ENCODE peak calls at places on chromosome 3, in four cellular contexts. G, Q, N and D are unnamed samples.

GRCh38 chr3:116001063-116001765 is 377.9 kb downstream of the GAP43 start:
- DNase-seq in N (no peak), G (no peak), Q (no peak), D (no peak)

GRCh38 chr3:169243122-169243521 is 420.4 kb downstream of the MECOM start:
- DNase-seq in G (no peak), Q (no peak), N (no peak), D (no peak)

GRCh38 chr3:182972387-182972786 is 8.0 kb downstream of the DCUN1D1 start:
- DNase-seq in Q (no peak), N (no peak), G (no peak), D (no peak)

GRCh38 chr3:107412376-107412775 is 35.1 kb downstream of the CCDC54 start:
- DNase-seq in G (no peak), N (no peak), Q (no peak), D (no peak)

GRCh38 chr3:64152100-64152499 is 73.2 kb downstream of the PRICKLE2 start:
- DNase-seq in G (peak; percentile 60), N (no peak), Q (no peak), D (no peak)

GRCh38 chr3:144142151-144142855 is 170.7 kb downstream of the DIPK2A start:
- DNase-seq in N (no peak), Q (no peak), G (peak; percentile 21), D (no peak)

GRCh38 chr3:188573929-188574317 is 420.0 kb downstream of the LPP start:
- DNase-seq in G (no peak), Q (no peak), N (no peak), D (no peak)

GRCh38 chr3:131277836-131278497 is 103.6 kb upstream of the NUDT16 start:
- DNase-seq in Q (no peak), N (no peak), G (peak; percentile 21), D (no peak)

GRCh38 chr3:39819517-39820298 is 10.3 kb downstream of the MYRIP start:
- DNase-seq in G (no peak), N (no peak), Q (no peak), D (no peak)

GRCh38 chr3:125394406-125394805 is 19.3 kb upstream of the ZNF148 start:
- DNase-seq in G (no peak), Q (no peak), N (no peak), D (no peak)

GRCh38 chr3:183826854-183827253 is 1.5 kb upstream of the MAP6D1 start:
- DNase-seq in N (peak; percentile 29), G (no peak), Q (no peak), D (no peak)